ENCODE peak calls at places on chromosomes 3 and 15, in four cellular contexts. Z is naive thymus-derived CD4-positive, alpha-beta T cell; M is anterior cingulate cortex; R is HS-27A. Y is an unnamed sample.

GRCh38 chr3:20511863-20512262 is 325.9 kb upstream of the SGO1 start:
- DNase-seq in Z (no peak), M (no peak), R (peak; percentile 72), Y (peak; percentile 53)

GRCh38 chr3:7520059-7520458 is 659.1 kb downstream of the GRM7 start:
- DNase-seq in Z (no peak), M (no peak), R (no peak), Y (no peak)

GRCh38 chr3:170321326-170322034 is 36.0 kb upstream of the SKIL start:
- DNase-seq in Z (no peak), M (no peak), R (no peak), Y (no peak)

GRCh38 chr3:63631670-63632069 is 20.8 kb upstream of the SNTN start:
- DNase-seq in Z (no peak), M (no peak), R (no peak), Y (no peak)

GRCh38 chr15:67178569-67179210 is 75.8 kb downstream of the AAGAB start:
- DNase-seq in Z (no peak), M (no peak), R (peak; percentile 98), Y (no peak)

GRCh38 chr3:79111375-79112052 is 656.3 kb downstream of the ROBO1 start:
- DNase-seq in Z (no peak), M (no peak), R (no peak), Y (no peak)

GRCh38 chr3:48492461-48493202 is 11.3 kb downstream of the SHISA5 start:
- DNase-seq in Z (no peak), M (no peak), R (no peak), Y (no peak)

GRCh38 chr15:65869954-65870871 is 922 bp downstream of the RAB11A start:
- DNase-seq in Z (peak; percentile 21), M (peak; percentile 31), R (peak; percentile 8), Y (peak; percentile 21)

GRCh38 chr3:8741581-8742355 is 8.2 kb downstream of the CAV3 start:
- DNase-seq in Z (no peak), M (no peak), R (peak; percentile 91), Y (no peak)

GRCh38 chr3:20930034-20930433 is 744.0 kb upstream of the SGO1 start:
- DNase-seq in Z (no peak), M (no peak), R (peak; percentile 23), Y (no peak)

GRCh38 chr15:90571063-90571541 is 41.4 kb downstream of the CRTC3 start:
- DNase-seq in Z (no peak), M (peak; percentile 57), R (no peak), Y (no peak)

GRCh38 chr3:29279830-29280229 is 1.0 kb upstream of the RBMS3 start:
- DNase-seq in Z (no peak), M (peak; percentile 7), R (no peak), Y (no peak)

GRCh38 chr3:123941150-123941941 is 19.7 kb downstream of the CCDC14 start:
- DNase-seq in Z (no peak), M (no peak), R (no peak), Y (no peak)

GRCh38 chr3:44893097-44893496 is 18.7 kb downstream of the TGM4 start:
- DNase-seq in Z (no peak), M (no peak), R (no peak), Y (no peak)

GRCh38 chr3:160091441-160091840 is 102.8 kb downstream of the IL12A start:
- DNase-seq in Z (no peak), M (no peak), R (no peak), Y (no peak)

GRCh38 chr3:33385423-33385822 is 54.8 kb downstream of the UBP1 start:
- DNase-seq in Z (no peak), M (no peak), R (no peak), Y (no peak)

GRCh38 chr3:127320529-127321121 is 32.8 kb upstream of the PRR20G start:
- DNase-seq in Z (no peak), M (no peak), R (no peak), Y (no peak)

GRCh38 chr3:186359078-186359477 is 3.0 kb downstream of the DGKG start:
- DNase-seq in Z (no peak), M (no peak), R (no peak), Y (no peak)

Y was measured in NCI-H1092 treated with DMSO at 0.1 percent for 48 hours.